ENCODE peak calls at places on chromosomes 3 and 15, in ten cellular contexts. O is AG09319; F is KBM-7; Z is NCI-H446 treated with DMSO at 0.1 percent for 48 hours; B is activated CD8-positive, alpha-beta memory T cell treated with anti-CD3 and anti-CD28 coated beads, Interleukin-2, amount 50 U/mL, for 48 hours; K is lung; W is HTR-8/SVneo; U is HuH-7; C is stimulated activated effector memory CD8-positive, alpha-beta T cell treated with anti-CD3 and anti-CD28 coated beads, Interleukin-12 subunit alpha, Interleukin-12 subunit beta, amount 100 ng/mL, for 72 hours; I is HS-5. H is an unnamed sample.

GRCh38 chr15:68930268-68931022 is at the start of gene SPESP1:
- DNase-seq in O (peak; percentile 0), F (no peak), Z (no peak), B (peak; percentile 69), K (no peak), W (no peak), U (no peak), C (no peak), I (peak; percentile 34), H (no peak)

GRCh38 chr3:194939949-194940770 is 254.5 kb downstream of the FAM43A start:
- DNase-seq in O (no peak), F (no peak), Z (no peak), B (no peak), K (no peak), W (no peak), U (no peak), C (no peak), I (no peak), H (no peak)

GRCh38 chr3:123584284-123584987 is 417 bp downstream of the HACD2 start:
- DNase-seq in O (no peak), F (peak; percentile 20), Z (no peak), B (no peak), K (no peak), W (no peak), U (peak; percentile 45), C (no peak), I (no peak), H (no peak)

GRCh38 chr15:69044899-69045298 is 30.4 kb downstream of the NOX5 start:
- DNase-seq in O (peak; percentile 35), F (peak; percentile 30), Z (no peak), B (peak; percentile 32), K (no peak), W (peak; percentile 80), U (no peak), C (no peak), I (peak; percentile 73), H (peak; percentile 65)

GRCh38 chr3:73586190-73586589 is 38.6 kb downstream of the PDZRN3 start:
- DNase-seq in O (no peak), F (no peak), Z (no peak), B (no peak), K (no peak), W (no peak), U (no peak), C (no peak), I (no peak), H (no peak)

GRCh38 chr3:42533161-42533897 is 30.9 kb downstream of the VIPR1 start:
- DNase-seq in O (no peak), F (no peak), Z (no peak), B (no peak), K (no peak), W (no peak), U (no peak), C (no peak), I (no peak), H (no peak)

GRCh38 chr3:138862924-138863775 is 28.4 kb upstream of the PIK3CB start:
- DNase-seq in O (peak; percentile 16), F (peak; percentile 62), Z (peak; percentile 46), B (no peak), K (peak; percentile 47), W (peak; percentile 71), U (peak; percentile 63), C (no peak), I (peak; percentile 45), H (no peak)

GRCh38 chr3:183149915-183150825 is 12.4 kb downstream of the LAMP3 start:
- DNase-seq in O (no peak), F (no peak), Z (no peak), B (no peak), K (peak; percentile 39), W (no peak), U (no peak), C (no peak), I (no peak), H (no peak)

GRCh38 chr15:78259232-78259631 is 5.1 kb upstream of the DNAJA4 start:
- DNase-seq in O (no peak), F (no peak), Z (no peak), B (no peak), K (no peak), W (no peak), U (no peak), C (no peak), I (no peak), H (no peak)

GRCh38 chr3:175150812-175151411 is 291.8 kb downstream of the NAALADL2 start:
- DNase-seq in O (no peak), F (no peak), Z (no peak), B (no peak), K (no peak), W (no peak), U (no peak), C (no peak), I (no peak), H (no peak)

GRCh38 chr3:187669675-187670504 is at the start of gene SST:
- DNase-seq in O (no peak), F (peak; percentile 34), Z (no peak), B (no peak), K (peak; percentile 33), W (peak; percentile 14), U (peak; percentile 61), C (no peak), I (no peak), H (no peak)

GRCh38 chr15:88398011-88398410 is 69.2 kb downstream of the MRPL46 start:
- DNase-seq in O (no peak), F (no peak), Z (no peak), B (no peak), K (no peak), W (no peak), U (no peak), C (no peak), I (no peak), H (no peak)

GRCh38 chr15:35885870-35886269 is 339.9 kb upstream of the DPH6 start:
- DNase-seq in O (no peak), F (no peak), Z (no peak), B (no peak), K (no peak), W (no peak), U (no peak), C (no peak), I (no peak), H (no peak)

GRCh38 chr3:88324788-88325187 is 175.0 kb downstream of the C3orf38 start:
- DNase-seq in O (no peak), F (no peak), Z (no peak), B (no peak), K (no peak), W (no peak), U (no peak), C (no peak), I (no peak), H (no peak)

GRCh38 chr3:43288850-43289249 is 2.5 kb downstream of the SNRK start:
- DNase-seq in O (no peak), F (no peak), Z (no peak), B (no peak), K (no peak), W (no peak), U (peak; percentile 17), C (no peak), I (no peak), H (no peak)

GRCh38 chr15:96342611-96343528 is 12.4 kb downstream of the NR2F2 start:
- DNase-seq in O (no peak), F (no peak), Z (no peak), B (no peak), K (peak; percentile 4), W (no peak), U (no peak), C (no peak), I (no peak), H (no peak)

GRCh38 chr15:64917211-64917610 is 5.5 kb downstream of the ANKDD1A start:
- DNase-seq in O (no peak), F (no peak), Z (no peak), B (no peak), K (no peak), W (no peak), U (no peak), C (no peak), I (no peak), H (no peak)

GRCh38 chr15:34701536-34701935 is 53.3 kb downstream of the GJD2 start:
- DNase-seq in O (no peak), F (no peak), Z (no peak), B (no peak), K (no peak), W (no peak), U (no peak), C (no peak), I (no peak), H (no peak)

GRCh38 chr3:40780341-40780800 is 255.6 kb downstream of the ZNF621 start:
- DNase-seq in O (peak; percentile 12), F (no peak), Z (no peak), B (no peak), K (peak; percentile 69), W (no peak), U (no peak), C (no peak), I (no peak), H (no peak)

GRCh38 chr3:120526011-120526870 is 69.9 kb upstream of the NDUFB4 start:
- DNase-seq in O (no peak), F (no peak), Z (no peak), B (no peak), K (no peak), W (no peak), U (no peak), C (no peak), I (no peak), H (no peak)

GRCh38 chr15:43867096-43867495 is 40.3 kb downstream of the WDR76 start:
- DNase-seq in O (no peak), F (no peak), Z (no peak), B (no peak), K (no peak), W (no peak), U (no peak), C (no peak), I (no peak), H (no peak)

GRCh38 chr3:184806567-184807271 is 5.2 kb upstream of the VPS8 start:
- DNase-seq in O (no peak), F (no peak), Z (no peak), B (no peak), K (no peak), W (no peak), U (no peak), C (no peak), I (no peak), H (no peak)

GRCh38 chr3:107271787-107272387 is 105.4 kb upstream of the CCDC54 start:
- DNase-seq in O (peak; percentile 18), F (peak; percentile 41), Z (peak; percentile 62), B (no peak), K (no peak), W (peak; percentile 54), U (peak; percentile 25), C (no peak), I (peak; percentile 11), H (peak; percentile 10)

GRCh38 chr3:98901032-98901464 is 447 bp downstream of the DCBLD2 start:
- DNase-seq in O (peak; percentile 18), F (peak; percentile 54), Z (peak; percentile 28), B (peak; percentile 61), K (peak; percentile 53), W (no peak), U (peak; percentile 40), C (no peak), I (no peak), H (no peak)

GRCh38 chr3:106824856-106825255 is 552.4 kb upstream of the CCDC54 start:
- DNase-seq in O (no peak), F (peak; percentile 40), Z (no peak), B (no peak), K (no peak), W (peak; percentile 11), U (peak; percentile 9), C (no peak), I (no peak), H (no peak)

GRCh38 chr15:61175024-61175423 is 54.1 kb downstream of the RORA start:
- DNase-seq in O (no peak), F (no peak), Z (no peak), B (no peak), K (no peak), W (no peak), U (no peak), C (no peak), I (no peak), H (no peak)

GRCh38 chr3:139120336-139120971 is 75.8 kb upstream of the PRR23C start:
- DNase-seq in O (peak; percentile 61), F (peak; percentile 15), Z (no peak), B (no peak), K (peak; percentile 24), W (peak; percentile 58), U (no peak), C (no peak), I (no peak), H (no peak)

GRCh38 chr3:147305533-147306241 is 100.7 kb downstream of the ZIC4 start:
- DNase-seq in O (no peak), F (no peak), Z (no peak), B (no peak), K (no peak), W (no peak), U (no peak), C (no peak), I (peak; percentile 57), H (peak; percentile 21)

H was measured in AG04449.